ENCODE peak calls at places on chromosome 5, in five cellular contexts. M is nucleus accumbens, F is GM03348, J is amygdala, I is foreskin fibroblast. E is an unnamed sample.

GRCh38 chr5:114185274-114185673 is 176.6 kb upstream of the KCNN2 start:
- DNase-seq in M (no peak), F (no peak), J (no peak), I (peak; percentile 74), E (peak; percentile 49)

GRCh38 chr5:110623875-110624274 is 102.6 kb downstream of the TMEM232 start:
- DNase-seq in M (no peak), F (no peak), J (no peak), I (no peak), E (no peak)

GRCh38 chr5:154885438-154885837 is 27.0 kb downstream of the CNOT8 start:
- DNase-seq in M (no peak), F (no peak), J (no peak), I (no peak), E (no peak)

GRCh38 chr5:62431735-62432617 is 19.4 kb downstream of the IPO11 start:
- DNase-seq in M (no peak), F (peak; percentile 18), J (no peak), I (peak; percentile 4), E (no peak)

GRCh38 chr5:121144764-121145163 is 680.7 kb downstream of the PRR16 start:
- DNase-seq in M (no peak), F (peak; percentile 1), J (no peak), I (peak; percentile 27), E (no peak)

GRCh38 chr5:59275537-59276276 is 617.8 kb downstream of the PDE4D start:
- DNase-seq in M (no peak), F (peak; percentile 13), J (no peak), I (peak; percentile 14), E (no peak)

GRCh38 chr5:137190031-137190430 is 309.1 kb downstream of the SPOCK1 start:
- DNase-seq in M (no peak), F (no peak), J (no peak), I (no peak), E (peak; percentile 18)

GRCh38 chr5:122129332-122129731 is at the start of gene ZNF474:
- DNase-seq in M (no peak), F (peak; percentile 81), J (no peak), I (peak; percentile 92), E (peak; percentile 98)

GRCh38 chr5:115930630-115931337 is 31.5 kb upstream of the LVRN start:
- DNase-seq in M (no peak), F (peak; percentile 16), J (no peak), I (no peak), E (no peak)

GRCh38 chr5:169637085-169637855 is at the start of gene DOCK2:
- DNase-seq in M (no peak), F (peak; percentile 38), J (no peak), I (no peak), E (no peak)

GRCh38 chr5:53027913-53028312 is 38.8 kb downstream of the ITGA2 start:
- DNase-seq in M (no peak), F (peak; percentile 32), J (no peak), I (peak; percentile 82), E (peak; percentile 66)

GRCh38 chr5:1216918-1217295 is 8.3 kb upstream of the SLC6A18 start:
- DNase-seq in M (no peak), F (no peak), J (no peak), I (no peak), E (no peak)

GRCh38 chr5:69030663-69031062 is 63.2 kb upstream of the SLC30A5 start:
- DNase-seq in M (no peak), F (no peak), J (no peak), I (no peak), E (no peak)

GRCh38 chr5:168931638-168932345 is 352.6 kb upstream of the PANK3 start:
- DNase-seq in M (no peak), F (peak; percentile 88), J (no peak), I (peak; percentile 25), E (peak; percentile 10)

GRCh38 chr5:115487750-115488149 is 56.8 kb downstream of the FEM1C start:
- DNase-seq in M (no peak), F (no peak), J (no peak), I (no peak), E (no peak)

GRCh38 chr5:145141534-145141933 is 693.6 kb downstream of the PRELID2 start:
- DNase-seq in M (no peak), F (no peak), J (no peak), I (no peak), E (no peak)

GRCh38 chr5:168404366-168404765 is 81.9 kb upstream of the RARS1 start:
- DNase-seq in M (no peak), F (peak; percentile 88), J (no peak), I (peak; percentile 86), E (peak; percentile 92)

GRCh38 chr5:127518319-127518621 is 830 bp downstream of the PRRC1 start:
- DNase-seq in M (no peak), F (no peak), J (no peak), I (no peak), E (peak; percentile 74)

GRCh38 chr5:73222173-73222572 is 49.2 kb downstream of the TMEM174 start:
- DNase-seq in M (no peak), F (no peak), J (no peak), I (no peak), E (no peak)

GRCh38 chr5:178104492-178104891 is 8.8 kb upstream of the N4BP3 start:
- DNase-seq in M (no peak), F (no peak), J (no peak), I (no peak), E (no peak)

GRCh38 chr5:10513501-10514442 is 50.1 kb upstream of the ANKRD33B start:
- DNase-seq in M (no peak), F (peak; percentile 84), J (no peak), I (peak; percentile 61), E (peak; percentile 87)

GRCh38 chr5:17248999-17249634 is 31.7 kb downstream of the BASP1 start:
- DNase-seq in M (no peak), F (peak; percentile 93), J (no peak), I (peak; percentile 95), E (peak; percentile 97)

GRCh38 chr5:40834391-40834848 is 602 bp downstream of the RPL37 start:
- DNase-seq in M (no peak), F (no peak), J (no peak), I (no peak), E (no peak)

GRCh38 chr5:72280655-72281069 is 39.4 kb downstream of the MRPS27 start:
- DNase-seq in M (no peak), F (peak; percentile 56), J (no peak), I (peak; percentile 34), E (peak; percentile 45)

GRCh38 chr5:52808316-52808901 is 20.7 kb downstream of the ITGA1 start:
- DNase-seq in M (no peak), F (no peak), J (no peak), I (no peak), E (no peak)

GRCh38 chr5:37786855-37787254 is 53.0 kb downstream of the GDNF start:
- DNase-seq in M (no peak), F (peak; percentile 72), J (no peak), I (peak; percentile 62), E (peak; percentile 74)

GRCh38 chr5:104977530-104977929 is 1414.9 kb upstream of the NUDT12 start:
- DNase-seq in M (no peak), F (no peak), J (no peak), I (no peak), E (no peak)